ENCODE peak calls at places on chromosomes 2 and 18, in ten cellular contexts. G is cortex of kidney; I is C1 segment of cervical spinal cord; R is posterior cingulate gyrus; C is SW 1271; U is nucleus accumbens; K is T-helper 2 cell; J is stimulated activated CD4-positive, alpha-beta T cell treated with anti-CD3 and anti-CD28 coated beads, TNF-alpha, amount 100 ng/mL, for 4 hours; Q is naive thymus-derived CD8-positive, alpha-beta T cell; V is astrocyte of the spinal cord. T is an unnamed sample.

GRCh38 chr18:22913861-22914260 is 19.3 kb upstream of the RBBP8 start:
- DNase-seq in G (no peak), I (no peak), R (no peak), C (no peak), U (no peak), K (no peak), J (no peak), Q (no peak), V (no peak), T (no peak)

GRCh38 chr2:69138793-69139510 is 126.0 kb downstream of the ANTXR1 start:
- DNase-seq in G (no peak), I (no peak), R (no peak), C (peak), U (no peak), K (no peak), J (no peak), Q (no peak), V (peak), T (no peak)

GRCh38 chr2:114729025-114729424 is 286.6 kb downstream of the DPP10 start:
- DNase-seq in G (no peak), I (no peak), R (no peak), C (no peak), U (no peak), K (no peak), J (no peak), Q (no peak), V (no peak), T (no peak)

GRCh38 chr2:217386041-217386440 is 526.2 kb upstream of the TNP1 start:
- DNase-seq in G (no peak), I (no peak), R (no peak), C (no peak), U (no peak), K (no peak), J (no peak), Q (no peak), V (no peak), T (no peak)

GRCh38 chr2:148930046-148930775 is 55.2 kb downstream of the KIF5C start:
- DNase-seq in G (no peak), I (no peak), R (no peak), C (no peak), U (no peak), K (no peak), J (no peak), Q (no peak), V (no peak), T (no peak)

GRCh38 chr2:105313877-105314276 is 15.7 kb downstream of the TGFBRAP1 start:
- DNase-seq in G (no peak), I (no peak), R (no peak), C (no peak), U (no peak), K (no peak), J (no peak), Q (no peak), V (no peak), T (no peak)

GRCh38 chr2:235191933-235192332 is 240.1 kb downstream of the SH3BP4 start:
- DNase-seq in G (no peak), I (no peak), R (no peak), C (no peak), U (no peak), K (no peak), J (no peak), Q (no peak), V (no peak), T (no peak)

GRCh38 chr2:111897630-111897923 is 830 bp upstream of the MERTK start:
- DNase-seq in G (no peak), I (no peak), R (no peak), C (no peak), U (no peak), K (no peak), J (no peak), Q (no peak), V (peak), T (no peak)

GRCh38 chr18:41389936-41390667 is 564.9 kb upstream of the PIK3C3 start:
- DNase-seq in G (no peak), I (no peak), R (no peak), C (no peak), U (no peak), K (no peak), J (no peak), Q (no peak), V (no peak), T (no peak)

GRCh38 chr2:16047701-16048100 is 107.4 kb downstream of the MYCN start:
- DNase-seq in G (no peak), I (no peak), R (no peak), C (no peak), U (no peak), K (no peak), J (no peak), Q (no peak), V (no peak), T (no peak)

GRCh38 chr2:207683879-207684627 is 27.4 kb upstream of the CCNYL1 start:
- DNase-seq in G (no peak), I (no peak), R (no peak), C (no peak), U (no peak), K (no peak), J (no peak), Q (no peak), V (peak), T (no peak)

GRCh38 chr18:23981369-23981768 is 33.2 kb upstream of the TTC39C start:
- DNase-seq in G (no peak), I (no peak), R (no peak), C (no peak), U (no peak), K (no peak), J (no peak), Q (no peak), V (no peak), T (no peak)

GRCh38 chr2:20180676-20181648 is 44.0 kb downstream of the SDC1 start:
- DNase-seq in G (no peak), I (no peak), R (no peak), C (no peak), U (no peak), K (no peak), J (no peak), Q (no peak), V (no peak), T (no peak)

GRCh38 chr2:43787895-43788294 is 14.1 kb downstream of the DYNC2LI1 start:
- DNase-seq in G (no peak), I (no peak), R (no peak), C (no peak), U (no peak), K (no peak), J (no peak), Q (no peak), V (no peak), T (no peak)

GRCh38 chr2:224579411-224579810 is 5.8 kb downstream of the CUL3 start:
- DNase-seq in G (no peak), I (no peak), R (no peak), C (no peak), U (no peak), K (no peak), J (no peak), Q (no peak), V (peak), T (no peak)

GRCh38 chr2:74715880-74716279 is 61.8 kb downstream of the SEMA4F start:
- DNase-seq in G (no peak), I (no peak), R (no peak), C (no peak), U (no peak), K (no peak), J (no peak), Q (no peak), V (no peak), T (no peak)

T was measured in effector CD4-positive, alpha-beta T cell.